ENCODE peak calls at places on chromosomes 16 and 17, in ten cellular contexts. W is adrenal gland, C is stomach, L is GM12878, Q is heart left ventricle, I is tibial nerve, J is A549, H is Peyer's patch, R is esophagus muscularis mucosa, Y is NB4. K is an unnamed sample.

GRCh38 chr17:66965801-66966528 is 1.5 kb downstream of the CACNG4 start:
- DNase-seq in C (no peak), Y (no peak), Q (no peak), W (no peak), I (no peak), J (no peak), L (no peak), H (no peak), R (no peak), K (no peak)

GRCh38 chr17:79042421-79043190 is 18.6 kb downstream of the C1QTNF1 start:
- DNase-seq in Y (peak), Q (peak), J (peak), I (peak), W (peak), H (peak), L (no peak), C (peak), R (no peak), K (peak)

GRCh38 chr17:20281860-20282259 is 185.5 kb downstream of the LGALS9B start:
- DNase-seq in R (no peak), W (peak), H (no peak), C (no peak), L (no peak), I (peak), Y (peak), Q (peak), J (no peak), K (no peak)

GRCh38 chr16:24319415-24319814 is 63.3 kb downstream of the CACNG3 start:
- DNase-seq in H (no peak), R (no peak), W (no peak), L (no peak), Y (no peak), Q (no peak), C (no peak), J (no peak), I (no peak), K (no peak)

GRCh38 chr16:28990375-28991040 is 5.7 kb downstream of the LAT start:
- DNase-seq in H (no peak), L (no peak), J (no peak), Q (no peak), R (no peak), C (no peak), Y (no peak), I (no peak), W (no peak), K (no peak)

GRCh38 chr16:7391694-7392093 is 59.0 kb downstream of the RBFOX1 start:
- DNase-seq in J (no peak), I (no peak), W (no peak), Q (no peak), R (no peak), C (no peak), Y (no peak), H (no peak), L (no peak), K (no peak)

GRCh38 chr17:79033741-79034501 is 10.0 kb downstream of the C1QTNF1 start:
- DNase-seq in I (peak), H (peak), J (no peak), L (no peak), Y (no peak), R (no peak), Q (peak), W (no peak), C (peak), K (no peak)

GRCh38 chr17:45342871-45343526 is 26.2 kb upstream of the MAP3K14 start:
- DNase-seq in R (no peak), J (no peak), L (no peak), H (peak), I (no peak), W (no peak), C (no peak), Q (no peak), Y (no peak), K (no peak)

GRCh38 chr17:32525116-32525515 is 38.3 kb downstream of the CDK5R1 start:
- DNase-seq in H (no peak), L (no peak), C (no peak), W (no peak), R (no peak), Y (no peak), J (no peak), I (no peak), Q (no peak), K (no peak)

GRCh38 chr16:3880623-3881498 is at the start of gene CREBBP:
- DNase-seq in W (peak), C (peak), I (peak), H (peak), L (no peak), R (peak), J (peak), Y (peak), Q (peak), K (peak)

GRCh38 chr16:29712770-29713169 is 33.0 kb downstream of the C16orf54 start:
- DNase-seq in W (no peak), R (no peak), Q (no peak), I (no peak), C (no peak), J (no peak), H (no peak), L (no peak), Y (peak), K (no peak)

GRCh38 chr17:82370471-82371332 is 863 bp upstream of the UTS2R start:
- DNase-seq in C (no peak), H (peak), Y (no peak), I (no peak), R (no peak), W (no peak), J (no peak), L (no peak), Q (no peak), K (peak)

GRCh38 chr16:23174622-23175021 is 7.9 kb upstream of the SCNN1G start:
- DNase-seq in Y (peak), J (no peak), H (no peak), I (no peak), Q (no peak), L (no peak), R (no peak), C (no peak), W (no peak), K (no peak)

GRCh38 chr16:75614247-75614897 is 8.7 kb downstream of the ADAT1 start:
- DNase-seq in Q (no peak), H (no peak), Y (no peak), I (no peak), J (no peak), R (no peak), L (no peak), W (no peak), C (no peak), K (no peak)

DNA sequence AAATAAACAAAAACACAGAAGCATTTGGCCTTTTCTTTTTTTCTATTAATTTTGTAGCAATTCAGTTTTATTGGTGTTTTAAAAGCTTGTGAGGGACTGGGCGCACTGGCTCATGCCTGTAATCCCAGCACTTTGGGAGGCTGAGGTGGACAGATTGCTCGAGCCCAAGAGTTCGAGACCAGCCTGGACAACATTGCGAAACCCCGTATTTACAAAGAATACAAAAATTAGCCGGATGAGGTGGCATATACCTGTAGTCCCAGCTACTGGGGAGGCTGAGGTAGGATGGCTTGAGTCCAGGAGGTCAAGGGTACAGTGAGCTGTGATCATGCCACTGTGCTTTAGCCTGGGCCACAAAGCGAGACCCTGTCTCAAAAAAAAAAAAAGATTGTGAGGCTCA is 53.4 kb downstream of the SEC14L1 start:
- DNase-seq in I (no peak), H (no peak), L (no peak), C (no peak), R (no peak), Y (no peak), W (no peak), Q (no peak), J (no peak), K (no peak)
- TF ChIP-seq POLR2A in I (no peak), H (no peak), L (no peak), C (no peak), R (no peak), Y (no peak), W (no peak), Q (no peak), J (no peak), K (no peak)

DNA sequence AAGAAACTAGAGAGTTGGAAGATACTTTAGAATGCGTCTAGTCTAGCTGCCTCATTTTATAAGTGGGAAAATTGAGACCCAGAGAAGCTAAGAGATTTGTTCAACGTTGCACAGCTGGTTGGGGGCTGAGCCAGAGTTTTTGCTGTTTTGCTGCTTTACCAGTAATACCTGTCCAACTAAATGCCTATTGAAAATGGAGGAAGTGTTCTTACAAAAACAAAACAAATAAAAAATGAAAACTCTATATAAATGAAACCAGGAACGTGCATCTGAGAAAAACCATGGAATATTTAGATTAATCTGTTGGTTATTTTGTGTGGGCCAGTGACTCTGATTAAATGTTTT is 13.8 kb downstream of the NLK start:
- DNase-seq in W (no peak), C (no peak), H (no peak), I (no peak), Y (no peak), Q (no peak), R (no peak), L (no peak), J (no peak), K (no peak)
- TF ChIP-seq POLR2A in W (no peak), C (no peak), H (no peak), I (no peak), Y (no peak), Q (no peak), R (no peak), L (no peak), J (no peak), K (no peak)

GRCh38 chr16:19555186-19555937 is at the start of gene VPS35L:
- DNase-seq in I (peak), J (peak), C (peak), Q (peak), L (peak), H (peak), W (peak), R (peak), Y (peak), K (peak)
- TF ChIP-seq POLR2A in I (peak), J (peak), C (peak), Q (peak), L (peak), H (peak), W (no peak), R (no peak), Y (no peak), K (peak)

GRCh38 chr16:1318268-1318545 is 8.8 kb downstream of the UBE2I start:
- DNase-seq in R (no peak), W (no peak), L (no peak), Y (no peak), J (no peak), C (no peak), I (no peak), Q (no peak), H (no peak), K (no peak)

GRCh38 chr16:1320658-1321240 is 11.3 kb downstream of the UBE2I start:
- DNase-seq in I (no peak), J (no peak), C (no peak), R (no peak), W (no peak), L (no peak), H (no peak), Q (no peak), Y (no peak), K (no peak)

GRCh38 chr16:1316033-1316405 is 6.6 kb downstream of the UBE2I start:
- DNase-seq in C (no peak), J (no peak), H (no peak), Y (no peak), Q (no peak), L (no peak), I (no peak), R (no peak), W (no peak), K (no peak)

GRCh38 chr16:1317479-1318267 is 8.2 kb downstream of the UBE2I start:
- DNase-seq in Y (no peak), W (no peak), R (no peak), Q (no peak), I (no peak), J (no peak), L (no peak), C (no peak), H (no peak), K (no peak)

DNA sequence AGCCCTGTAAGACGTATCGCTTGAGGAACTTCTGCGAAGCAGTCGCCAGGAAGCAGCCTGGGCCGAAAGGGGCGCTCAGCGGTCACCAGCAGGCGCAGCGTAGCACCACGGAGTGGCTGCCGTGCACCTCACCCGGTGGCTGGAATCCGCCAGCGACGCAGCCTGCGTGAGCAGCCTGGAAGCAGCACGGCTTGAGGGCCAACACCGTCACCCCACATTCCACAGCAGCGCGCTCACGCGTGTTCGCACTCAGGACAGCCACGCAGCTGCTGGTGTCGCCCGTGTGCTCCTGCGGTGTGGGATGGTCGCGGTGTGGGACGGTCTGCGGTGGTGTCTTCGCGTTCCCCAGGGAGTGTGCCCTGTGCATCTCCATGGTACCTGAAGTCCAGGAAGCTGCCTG is 9.6 kb downstream of the UBE2I start:
- DNase-seq in H (no peak), L (no peak), R (no peak), Q (no peak), W (no peak), C (no peak), I (no peak), J (no peak), Y (no peak), K (no peak)
- TF ChIP-seq POLR2A in H (no peak), L (peak), R (no peak), Q (no peak), W (no peak), C (no peak), I (no peak), J (no peak), Y (no peak), K (peak)

GRCh38 chr16:84718-85452 is 6.9 kb downstream of the MPG start:
- DNase-seq in H (peak), Y (peak), R (no peak), W (peak), C (peak), J (no peak), Q (peak), L (peak), I (no peak), K (peak)
- TF ChIP-seq POLR2A in H (peak), Y (no peak), R (no peak), W (no peak), C (no peak), J (no peak), Q (no peak), L (peak), I (no peak), K (no peak)

GRCh38 chr17:63623786-63624185 is 1.6 kb downstream of the MAP3K3 start:
- DNase-seq in W (no peak), Y (peak), R (no peak), I (no peak), J (no peak), L (no peak), C (no peak), H (no peak), Q (no peak), K (no peak)

GRCh38 chr17:63626551-63627228 is 4.5 kb downstream of the MAP3K3 start:
- DNase-seq in Y (peak), H (no peak), Q (no peak), J (no peak), I (no peak), L (no peak), W (no peak), R (no peak), C (no peak), K (no peak)

GRCh38 chr17:63622571-63623390 is 564 bp downstream of the MAP3K3 start:
- DNase-seq in Y (peak), R (no peak), L (no peak), J (peak), H (peak), W (peak), C (peak), I (peak), Q (peak), K (peak)

GRCh38 chr17:63621229-63621683 is 961 bp upstream of the MAP3K3 start:
- DNase-seq in R (no peak), Y (no peak), W (no peak), Q (no peak), I (no peak), C (no peak), J (no peak), H (no peak), L (no peak), K (no peak)

GRCh38 chr17:63621684-63622570 is at the start of gene MAP3K3:
- DNase-seq in Q (peak), J (peak), C (peak), L (peak), H (peak), R (peak), W (peak), I (peak), Y (peak), K (peak)
- TF ChIP-seq POLR2A in Q (peak), J (peak), C (peak), L (peak), H (peak), R (no peak), W (peak), I (peak), Y (peak), K (peak)

GRCh38 chr16:12805091-12805490 is 1.4 kb upstream of the CPPED1 start:
- DNase-seq in Y (no peak), J (no peak), I (no peak), H (no peak), Q (no peak), R (no peak), W (no peak), C (no peak), L (no peak), K (no peak)

GRCh38 chr16:12804395-12804794 is 708 bp upstream of the CPPED1 start:
- DNase-seq in L (no peak), I (no peak), R (no peak), Q (no peak), W (no peak), Y (no peak), J (no peak), C (no peak), H (no peak), K (no peak)

GRCh38 chr16:12802661-12803060 is 1.0 kb downstream of the CPPED1 start:
- DNase-seq in C (no peak), H (no peak), R (no peak), L (no peak), J (no peak), W (no peak), Q (no peak), Y (peak), I (no peak), K (no peak)

GRCh38 chr16:12802048-12802447 is 1.6 kb downstream of the CPPED1 start:
- DNase-seq in J (no peak), L (no peak), Y (no peak), R (no peak), I (no peak), H (no peak), W (no peak), C (no peak), Q (no peak), K (no peak)

GRCh38 chr16:12803203-12804093 is at the start of gene CPPED1:
- DNase-seq in W (peak), R (peak), Y (peak), C (peak), J (peak), I (peak), H (peak), L (peak), Q (peak), K (peak)
- TF ChIP-seq POLR2A in W (peak), R (no peak), Y (peak), C (no peak), J (peak), I (peak), H (peak), L (peak), Q (peak), K (peak)

K was measured in GM12891.